ENCODE peak calls at places on chromosome 11, in seven cellular contexts. V, A, J, Q, N, K and H are unnamed samples.

GRCh38 chr11:12840871-12841516 is 166.8 kb downstream of the TEAD1 start:
- DNase-seq in K (no peak), J (no peak), V (no peak), N (no peak), Q (no peak), A (no peak), H (peak; percentile 44)

GRCh38 chr11:46106530-46107407 is 14.5 kb downstream of the PHF21A start:
- DNase-seq in A (no peak), J (peak; percentile 58), K (no peak), V (no peak), Q (no peak), N (no peak), H (no peak)

GRCh38 chr11:102214623-102215022 is 102.7 kb upstream of the BIRC3 start:
- DNase-seq in N (no peak), Q (no peak), J (no peak), V (no peak), A (no peak), K (no peak), H (no peak)

GRCh38 chr11:65650547-65651338 is 12.0 kb downstream of the RELA start:
- DNase-seq in J (no peak), K (no peak), A (no peak), V (no peak), N (peak; percentile 77), Q (no peak), H (no peak)

GRCh38 chr11:100981196-100981824 is 148.3 kb downstream of the PGR start:
- DNase-seq in Q (no peak), N (no peak), A (no peak), K (no peak), V (no peak), J (no peak), H (no peak)

GRCh38 chr11:118180300-118180703 is 3.9 kb upstream of the SCN2B start:
- DNase-seq in Q (peak; percentile 38), A (no peak), K (no peak), V (peak; percentile 54), J (peak; percentile 26), N (peak; percentile 98), H (no peak)

GRCh38 chr11:35035894-35036408 is 103.0 kb upstream of the CD44 start:
- DNase-seq in N (no peak), K (no peak), A (no peak), J (peak; percentile 98), V (no peak), Q (no peak), H (peak; percentile 94)

GRCh38 chr11:61042537-61042936 is 59.8 kb upstream of the CD5 start:
- DNase-seq in A (no peak), N (no peak), J (no peak), V (no peak), Q (no peak), K (no peak), H (no peak)

GRCh38 chr11:71200172-71200716 is 52.1 kb downstream of the SHANK2 start:
- DNase-seq in V (no peak), K (no peak), J (no peak), Q (no peak), N (no peak), A (no peak), H (no peak)

GRCh38 chr11:76603202-76603601 is 67.3 kb downstream of the LRRC32 start:
- DNase-seq in N (peak; percentile 18), V (no peak), K (no peak), A (peak; percentile 42), Q (no peak), J (no peak), H (no peak)

GRCh38 chr11:95499516-95500135 is 268.6 kb upstream of the SESN3 start:
- DNase-seq in Q (no peak), K (no peak), N (no peak), V (no peak), A (no peak), J (peak; percentile 85), H (peak; percentile 95)

GRCh38 chr11:76807206-76807875 is 24.2 kb downstream of the TSKU start:
- DNase-seq in K (peak; percentile 59), N (peak; percentile 97), V (peak; percentile 94), J (peak; percentile 81), A (peak; percentile 73), Q (peak; percentile 92), H (peak; percentile 38)

GRCh38 chr11:103619480-103619879 is 417.0 kb upstream of the DDI1 start:
- DNase-seq in K (no peak), V (no peak), Q (no peak), J (no peak), N (no peak), A (no peak), H (no peak)

GRCh38 chr11:495537-495931 is 11.5 kb downstream of the RNH1 start:
- DNase-seq in V (no peak), J (no peak), A (no peak), K (peak; percentile 10), Q (no peak), N (peak; percentile 85), H (no peak)

GRCh38 chr11:613369-613968 is 2.3 kb downstream of the IRF7 start:
- DNase-seq in Q (peak; percentile 72), K (peak; percentile 74), A (peak; percentile 88), V (peak; percentile 76), J (peak; percentile 36), N (peak; percentile 85), H (peak; percentile 18)

GRCh38 chr11:42034821-42035220 is 575.4 kb upstream of the LRRC4C start:
- DNase-seq in V (no peak), J (no peak), K (no peak), Q (no peak), A (no peak), N (no peak), H (no peak)

GRCh38 chr11:125842319-125842948 is 9.3 kb downstream of the PATE4 start:
- DNase-seq in J (no peak), V (no peak), A (no peak), N (no peak), K (no peak), Q (no peak), H (no peak)

GRCh38 chr11:34203377-34203801 is 98.0 kb downstream of the NAT10 start:
- DNase-seq in Q (no peak), A (no peak), V (no peak), J (no peak), N (peak; percentile 37), K (no peak), H (no peak)

GRCh38 chr11:94740975-94741707 is 27.0 kb upstream of the AMOTL1 start:
- DNase-seq in J (peak; percentile 67), A (no peak), K (no peak), V (peak; percentile 40), Q (no peak), N (peak; percentile 80), H (peak; percentile 27)

GRCh38 chr11:64124147-64124546 is 41.8 kb downstream of the MACROD1 start:
- DNase-seq in A (no peak), J (no peak), V (no peak), Q (no peak), N (no peak), K (no peak), H (peak; percentile 78)

GRCh38 chr11:67302571-67303131 is 679 bp upstream of the SSH3 start:
- DNase-seq in K (no peak), N (peak; percentile 77), Q (peak; percentile 36), V (peak; percentile 48), J (peak; percentile 27), A (no peak), H (peak; percentile 58)

GRCh38 chr11:74577624-74578396 is 14.6 kb upstream of the POLD3 start:
- DNase-seq in J (peak; percentile 65), K (no peak), V (no peak), Q (no peak), A (no peak), N (no peak), H (no peak)

GRCh38 chr11:10379433-10379832 is 74.6 kb downstream of the ADM start:
- DNase-seq in K (no peak), J (peak; percentile 97), N (no peak), A (no peak), Q (no peak), V (no peak), H (peak; percentile 24)